ENCODE peak calls at places on chromosomes 7 and 10, in seven cellular contexts. One of them, this sample, is unnamed.

GRCh38 chr10:67965456-67965855 is 81.0 kb downstream of the SIRT1 start:
- DNase-seq in CD8-positive, alpha-beta memory T cell: no peak
- DNase-seq in fibroblast of villous mesenchyme: no peak
- DNase-seq in HCT116: no peak
- DNase-seq in dorsolateral prefrontal cortex: no peak
- DNase-seq in ascending aorta: no peak
- DNase-seq in upper lobe of left lung: no peak
- DNase-seq in this sample: no peak

GRCh38 chr7:25595931-25596330 is 367.6 kb upstream of the NPVF start:
- DNase-seq in CD8-positive, alpha-beta memory T cell: no peak
- DNase-seq in fibroblast of villous mesenchyme: no peak
- DNase-seq in HCT116: no peak
- DNase-seq in dorsolateral prefrontal cortex: no peak
- DNase-seq in ascending aorta: no peak
- DNase-seq in upper lobe of left lung: no peak
- DNase-seq in this sample: no peak

GRCh38 chr7:96131525-96131924 is 190.4 kb downstream of the SLC25A13 start:
- DNase-seq in CD8-positive, alpha-beta memory T cell: no peak
- DNase-seq in fibroblast of villous mesenchyme: no peak
- DNase-seq in HCT116: no peak
- DNase-seq in dorsolateral prefrontal cortex: no peak
- DNase-seq in ascending aorta: no peak
- DNase-seq in upper lobe of left lung: no peak
- DNase-seq in this sample: no peak

GRCh38 chr7:135169936-135170222 is 628 bp downstream of the CYREN start:
- DNase-seq in CD8-positive, alpha-beta memory T cell: no peak
- DNase-seq in fibroblast of villous mesenchyme: no peak
- DNase-seq in HCT116: no peak
- DNase-seq in dorsolateral prefrontal cortex: no peak
- DNase-seq in ascending aorta: no peak
- DNase-seq in upper lobe of left lung: no peak
- DNase-seq in this sample: no peak

GRCh38 chr10:2900530-2900929 is 166.8 kb upstream of the PFKP start:
- DNase-seq in CD8-positive, alpha-beta memory T cell: no peak
- DNase-seq in fibroblast of villous mesenchyme: no peak
- DNase-seq in HCT116: no peak
- DNase-seq in dorsolateral prefrontal cortex: no peak
- DNase-seq in ascending aorta: no peak
- DNase-seq in upper lobe of left lung: no peak
- DNase-seq in this sample: no peak

GRCh38 chr10:23338886-23339285 is 5.7 kb downstream of the C10orf67 start:
- DNase-seq in CD8-positive, alpha-beta memory T cell: no peak
- DNase-seq in fibroblast of villous mesenchyme: no peak
- DNase-seq in HCT116: no peak
- DNase-seq in dorsolateral prefrontal cortex: no peak
- DNase-seq in ascending aorta: no peak
- DNase-seq in upper lobe of left lung: no peak
- DNase-seq in this sample: no peak

GRCh38 chr7:28990200-28990960 is 32.2 kb upstream of the TRIL start:
- DNase-seq in CD8-positive, alpha-beta memory T cell: no peak
- DNase-seq in fibroblast of villous mesenchyme: no peak
- DNase-seq in HCT116: no peak
- DNase-seq in dorsolateral prefrontal cortex: no peak
- DNase-seq in ascending aorta: peak
- DNase-seq in upper lobe of left lung: no peak
- DNase-seq in this sample: peak

GRCh38 chr7:25754751-25755150 is 397.2 kb upstream of the NFE2L3 start:
- DNase-seq in CD8-positive, alpha-beta memory T cell: no peak
- DNase-seq in fibroblast of villous mesenchyme: no peak
- DNase-seq in HCT116: no peak
- DNase-seq in dorsolateral prefrontal cortex: no peak
- DNase-seq in ascending aorta: no peak
- DNase-seq in upper lobe of left lung: no peak
- DNase-seq in this sample: no peak

GRCh38 chr7:82029236-82029635 is 259.4 kb upstream of the HGF start:
- DNase-seq in CD8-positive, alpha-beta memory T cell: no peak
- DNase-seq in fibroblast of villous mesenchyme: no peak
- DNase-seq in HCT116: no peak
- DNase-seq in dorsolateral prefrontal cortex: no peak
- DNase-seq in ascending aorta: no peak
- DNase-seq in upper lobe of left lung: no peak
- DNase-seq in this sample: no peak

GRCh38 chr7:80028717-80029116 is 105.9 kb upstream of the GNAI1 start:
- DNase-seq in CD8-positive, alpha-beta memory T cell: no peak
- DNase-seq in fibroblast of villous mesenchyme: no peak
- DNase-seq in HCT116: no peak
- DNase-seq in dorsolateral prefrontal cortex: no peak
- DNase-seq in ascending aorta: no peak
- DNase-seq in upper lobe of left lung: no peak
- DNase-seq in this sample: no peak

GRCh38 chr10:115706482-115707076 is 566.4 kb downstream of the GFRA1 start:
- DNase-seq in CD8-positive, alpha-beta memory T cell: no peak
- DNase-seq in fibroblast of villous mesenchyme: peak
- DNase-seq in HCT116: peak
- DNase-seq in dorsolateral prefrontal cortex: no peak
- DNase-seq in ascending aorta: no peak
- DNase-seq in upper lobe of left lung: no peak
- DNase-seq in this sample: peak

GRCh38 chr7:50644586-50644985 is 79.4 kb upstream of the DDC start:
- DNase-seq in CD8-positive, alpha-beta memory T cell: no peak
- DNase-seq in fibroblast of villous mesenchyme: no peak
- DNase-seq in HCT116: no peak
- DNase-seq in dorsolateral prefrontal cortex: no peak
- DNase-seq in ascending aorta: peak
- DNase-seq in upper lobe of left lung: no peak
- DNase-seq in this sample: no peak

GRCh38 chr7:132683967-132684690 is 107.9 kb upstream of the PLXNA4 start:
- DNase-seq in CD8-positive, alpha-beta memory T cell: no peak
- DNase-seq in fibroblast of villous mesenchyme: no peak
- DNase-seq in HCT116: no peak
- DNase-seq in dorsolateral prefrontal cortex: no peak
- DNase-seq in ascending aorta: no peak
- DNase-seq in upper lobe of left lung: no peak
- DNase-seq in this sample: no peak

GRCh38 chr10:90342480-90342879 is 515.4 kb downstream of the HTR7 start:
- DNase-seq in CD8-positive, alpha-beta memory T cell: no peak
- DNase-seq in fibroblast of villous mesenchyme: no peak
- DNase-seq in HCT116: no peak
- DNase-seq in dorsolateral prefrontal cortex: no peak
- DNase-seq in ascending aorta: no peak
- DNase-seq in upper lobe of left lung: no peak
- DNase-seq in this sample: no peak

GRCh38 chr7:143458263-143458662 is 15.0 kb downstream of the TAS2R60 start:
- DNase-seq in CD8-positive, alpha-beta memory T cell: no peak
- DNase-seq in fibroblast of villous mesenchyme: no peak
- DNase-seq in HCT116: no peak
- DNase-seq in dorsolateral prefrontal cortex: no peak
- DNase-seq in ascending aorta: no peak
- DNase-seq in upper lobe of left lung: no peak
- DNase-seq in this sample: no peak

GRCh38 chr7:140697447-140698143 is 1.1 kb downstream of the NDUFB2 start:
- DNase-seq in CD8-positive, alpha-beta memory T cell: no peak
- DNase-seq in fibroblast of villous mesenchyme: no peak
- DNase-seq in HCT116: no peak
- DNase-seq in dorsolateral prefrontal cortex: no peak
- DNase-seq in ascending aorta: peak
- DNase-seq in upper lobe of left lung: no peak
- DNase-seq in this sample: peak

GRCh38 chr10:82737556-82737955 is 862.6 kb downstream of the NRG3 start:
- DNase-seq in CD8-positive, alpha-beta memory T cell: no peak
- DNase-seq in fibroblast of villous mesenchyme: no peak
- DNase-seq in HCT116: no peak
- DNase-seq in dorsolateral prefrontal cortex: no peak
- DNase-seq in ascending aorta: no peak
- DNase-seq in upper lobe of left lung: peak
- DNase-seq in this sample: no peak

GRCh38 chr10:70435241-70436085 is 6.0 kb downstream of the NODAL start:
- DNase-seq in CD8-positive, alpha-beta memory T cell: no peak
- DNase-seq in fibroblast of villous mesenchyme: no peak
- DNase-seq in HCT116: no peak
- DNase-seq in dorsolateral prefrontal cortex: no peak
- DNase-seq in ascending aorta: no peak
- DNase-seq in upper lobe of left lung: peak
- DNase-seq in this sample: no peak

GRCh38 chr10:119105155-119105554 is 1.2 kb downstream of the DENND10 start:
- DNase-seq in CD8-positive, alpha-beta memory T cell: no peak
- DNase-seq in fibroblast of villous mesenchyme: no peak
- DNase-seq in HCT116: no peak
- DNase-seq in dorsolateral prefrontal cortex: no peak
- DNase-seq in ascending aorta: no peak
- DNase-seq in upper lobe of left lung: no peak
- DNase-seq in this sample: no peak

GRCh38 chr10:119103687-119104652 is at the start of gene DENND10:
- DNase-seq in CD8-positive, alpha-beta memory T cell: peak
- DNase-seq in fibroblast of villous mesenchyme: peak
- DNase-seq in HCT116: peak
- DNase-seq in dorsolateral prefrontal cortex: peak
- DNase-seq in ascending aorta: peak
- DNase-seq in upper lobe of left lung: peak
- DNase-seq in this sample: peak

GRCh38 chr10:119104653-119105024 is 726 bp downstream of the DENND10 start:
- DNase-seq in CD8-positive, alpha-beta memory T cell: no peak
- DNase-seq in fibroblast of villous mesenchyme: peak
- DNase-seq in HCT116: no peak
- DNase-seq in dorsolateral prefrontal cortex: no peak
- DNase-seq in ascending aorta: peak
- DNase-seq in upper lobe of left lung: no peak
- DNase-seq in this sample: no peak

GRCh38 chr10:119098576-119098975 is 5.3 kb upstream of the DENND10 start:
- DNase-seq in CD8-positive, alpha-beta memory T cell: no peak
- DNase-seq in fibroblast of villous mesenchyme: no peak
- DNase-seq in HCT116: no peak
- DNase-seq in dorsolateral prefrontal cortex: no peak
- DNase-seq in ascending aorta: no peak
- DNase-seq in upper lobe of left lung: no peak
- DNase-seq in this sample: no peak

GRCh38 chr10:119103241-119103640 is 672 bp upstream of the DENND10 start:
- DNase-seq in CD8-positive, alpha-beta memory T cell: no peak
- DNase-seq in fibroblast of villous mesenchyme: no peak
- DNase-seq in HCT116: no peak
- DNase-seq in dorsolateral prefrontal cortex: no peak
- DNase-seq in ascending aorta: no peak
- DNase-seq in upper lobe of left lung: no peak
- DNase-seq in this sample: no peak
- H3K4me3 ChIP-seq in CD8-positive, alpha-beta memory T cell: no peak
- H3K4me3 ChIP-seq in fibroblast of villous mesenchyme: no peak
- H3K4me3 ChIP-seq in HCT116: no peak
- H3K4me3 ChIP-seq in dorsolateral prefrontal cortex: no peak
- H3K4me3 ChIP-seq in ascending aorta: no peak
- H3K4me3 ChIP-seq in upper lobe of left lung: no peak
- H3K4me3 ChIP-seq in this sample: no peak

DNA sequence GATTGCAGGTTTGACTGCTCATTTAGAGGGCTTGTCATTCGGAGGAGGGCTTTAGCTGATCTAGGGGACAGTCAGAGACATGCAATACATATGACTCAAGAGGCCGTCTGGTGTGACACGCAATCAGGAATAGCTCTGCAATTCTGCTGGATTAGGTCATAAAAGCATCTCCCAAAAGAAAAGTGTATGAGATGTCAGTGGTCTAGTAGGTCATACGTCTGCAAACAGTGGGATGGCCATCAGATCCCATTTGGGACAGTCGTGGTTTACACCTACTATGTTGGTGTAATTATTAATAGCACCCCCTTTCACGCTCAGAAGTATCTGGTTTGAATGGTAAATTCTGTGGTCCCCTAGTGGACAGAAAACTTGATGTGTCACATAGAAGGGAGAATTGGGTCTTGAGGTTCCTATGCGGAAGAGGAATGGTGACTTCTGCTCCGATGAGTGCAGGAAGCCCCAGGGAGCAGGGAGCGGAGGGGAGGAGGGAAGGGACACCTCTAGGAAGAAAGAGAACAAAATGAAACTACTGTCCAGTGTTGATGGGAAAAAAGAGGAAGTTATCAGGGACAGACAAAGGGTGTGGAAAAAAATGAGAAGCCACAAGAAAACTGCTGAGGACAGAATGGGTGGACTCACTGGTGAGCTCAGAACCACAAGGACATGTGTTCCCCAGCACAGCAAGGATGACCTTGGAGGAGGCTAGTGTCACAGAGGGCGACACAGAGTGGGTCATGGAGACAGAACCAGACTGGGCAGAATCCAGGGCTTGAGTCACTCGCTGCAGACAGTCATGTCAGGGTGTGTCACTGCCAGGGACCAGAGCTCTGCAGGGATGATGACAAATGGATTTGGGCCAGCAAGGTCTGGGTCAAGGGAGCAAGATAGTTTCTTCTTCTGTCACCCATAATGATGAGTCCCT is 59.9 kb downstream of the MAP3K8 start:
- DNase-seq in CD8-positive, alpha-beta memory T cell: no peak
- DNase-seq in fibroblast of villous mesenchyme: peak
- DNase-seq in HCT116: no peak
- DNase-seq in dorsolateral prefrontal cortex: no peak
- DNase-seq in ascending aorta: peak
- DNase-seq in upper lobe of left lung: no peak
- DNase-seq in this sample: peak
- H3K4me3 ChIP-seq in CD8-positive, alpha-beta memory T cell: no peak
- H3K4me3 ChIP-seq in fibroblast of villous mesenchyme: no peak
- H3K4me3 ChIP-seq in HCT116: no peak
- H3K4me3 ChIP-seq in dorsolateral prefrontal cortex: no peak
- H3K4me3 ChIP-seq in ascending aorta: no peak
- H3K4me3 ChIP-seq in upper lobe of left lung: no peak
- H3K4me3 ChIP-seq in this sample: no peak

GRCh38 chr10:1044964-1045363 is 4.0 kb downstream of the IDI1 start:
- DNase-seq in CD8-positive, alpha-beta memory T cell: no peak
- DNase-seq in fibroblast of villous mesenchyme: no peak
- DNase-seq in HCT116: no peak
- DNase-seq in dorsolateral prefrontal cortex: no peak
- DNase-seq in ascending aorta: no peak
- DNase-seq in upper lobe of left lung: no peak
- DNase-seq in this sample: no peak
- H3K4me3 ChIP-seq in CD8-positive, alpha-beta memory T cell: peak
- H3K4me3 ChIP-seq in fibroblast of villous mesenchyme: no peak
- H3K4me3 ChIP-seq in HCT116: no peak
- H3K4me3 ChIP-seq in dorsolateral prefrontal cortex: no peak
- H3K4me3 ChIP-seq in ascending aorta: no peak
- H3K4me3 ChIP-seq in upper lobe of left lung: no peak
- H3K4me3 ChIP-seq in this sample: peak

GRCh38 chr10:87868277-87868676 is 4.9 kb downstream of the PTEN start:
- DNase-seq in CD8-positive, alpha-beta memory T cell: no peak
- DNase-seq in fibroblast of villous mesenchyme: no peak
- DNase-seq in HCT116: no peak
- DNase-seq in dorsolateral prefrontal cortex: no peak
- DNase-seq in ascending aorta: no peak
- DNase-seq in upper lobe of left lung: no peak
- DNase-seq in this sample: no peak

GRCh38 chr10:87867453-87867852 is 4.0 kb downstream of the PTEN start:
- DNase-seq in CD8-positive, alpha-beta memory T cell: no peak
- DNase-seq in fibroblast of villous mesenchyme: no peak
- DNase-seq in HCT116: no peak
- DNase-seq in dorsolateral prefrontal cortex: no peak
- DNase-seq in ascending aorta: no peak
- DNase-seq in upper lobe of left lung: no peak
- DNase-seq in this sample: no peak

GRCh38 chr10:87864497-87865059 is 1.2 kb downstream of the PTEN start:
- DNase-seq in CD8-positive, alpha-beta memory T cell: no peak
- DNase-seq in fibroblast of villous mesenchyme: no peak
- DNase-seq in HCT116: no peak
- DNase-seq in dorsolateral prefrontal cortex: no peak
- DNase-seq in ascending aorta: no peak
- DNase-seq in upper lobe of left lung: no peak
- DNase-seq in this sample: no peak

GRCh38 chr10:87865201-87866025 is 2.0 kb downstream of the PTEN start:
- DNase-seq in CD8-positive, alpha-beta memory T cell: no peak
- DNase-seq in fibroblast of villous mesenchyme: no peak
- DNase-seq in HCT116: no peak
- DNase-seq in dorsolateral prefrontal cortex: no peak
- DNase-seq in ascending aorta: no peak
- DNase-seq in upper lobe of left lung: no peak
- DNase-seq in this sample: no peak

GRCh38 chr10:87866575-87866974 is 3.1 kb downstream of the PTEN start:
- DNase-seq in CD8-positive, alpha-beta memory T cell: no peak
- DNase-seq in fibroblast of villous mesenchyme: no peak
- DNase-seq in HCT116: no peak
- DNase-seq in dorsolateral prefrontal cortex: no peak
- DNase-seq in ascending aorta: no peak
- DNase-seq in upper lobe of left lung: no peak
- DNase-seq in this sample: no peak
- H3K4me3 ChIP-seq in CD8-positive, alpha-beta memory T cell: peak
- H3K4me3 ChIP-seq in fibroblast of villous mesenchyme: peak
- H3K4me3 ChIP-seq in HCT116: no peak
- H3K4me3 ChIP-seq in dorsolateral prefrontal cortex: peak
- H3K4me3 ChIP-seq in ascending aorta: peak
- H3K4me3 ChIP-seq in upper lobe of left lung: peak
- H3K4me3 ChIP-seq in this sample: peak

This sample was measured in fibroblast of pulmonary artery.